ENCODE peak calls at places on chromosomes 2 and 18, in six cellular contexts. R is activated CD8-positive, alpha-beta memory T cell treated with anti-CD3 and anti-CD28 coated beads for 1 hour; D is activated CD4-positive, alpha-beta T cell treated with anti-CD3 and anti-CD28 coated beads, Interleukin-2, amount 50 U/mL, for 1 hour; S is GM20000; H is ACHN; F is T-cell. U is an unnamed sample.

GRCh38 chr2:55165567-55165966 is 66.5 kb downstream of the CLHC1 start:
- DNase-seq in D (no peak), S (no peak), R (no peak), H (peak), F (no peak), U (no peak)

GRCh38 chr2:210203162-210203561 is 22.1 kb downstream of the ACADL start:
- DNase-seq in D (no peak), S (no peak), F (no peak), H (no peak), R (no peak), U (no peak)

GRCh38 chr18:13216732-13217465 is 1.7 kb upstream of the LDLRAD4 start:
- DNase-seq in R (no peak), H (peak), S (peak), F (no peak), D (peak), U (no peak)

GRCh38 chr2:100606740-100607343 is 44.0 kb downstream of the PDCL3 start:
- DNase-seq in F (no peak), S (peak), H (peak), R (no peak), D (peak), U (peak)

GRCh38 chr18:58390399-58390798 is 238.5 kb downstream of the ALPK2 start:
- DNase-seq in S (no peak), D (no peak), R (no peak), H (no peak), F (no peak), U (no peak)

GRCh38 chr2:147463881-147464520 is 380.8 kb upstream of the ACVR2A start:
- DNase-seq in D (no peak), H (peak), S (peak), R (no peak), F (no peak), U (no peak)

GRCh38 chr18:5975111-5975622 is 79.8 kb upstream of the TMEM200C start:
- DNase-seq in R (no peak), D (no peak), F (no peak), S (peak), H (peak), U (peak)

GRCh38 chr2:241876528-241877196 is 7.1 kb downstream of the RTP5 start:
- DNase-seq in H (no peak), R (no peak), S (no peak), D (no peak), F (no peak), U (no peak)

GRCh38 chr2:69087912-69088240 is 74.9 kb downstream of the ANTXR1 start:
- DNase-seq in F (no peak), S (no peak), R (no peak), D (no peak), H (no peak), U (no peak)

GRCh38 chr2:134621939-134622705 is 96.7 kb downstream of the TMEM163 start:
- DNase-seq in H (no peak), S (no peak), F (no peak), D (no peak), R (no peak), U (no peak)

GRCh38 chr2:152475982-152476381 is 141.0 kb downstream of the FMNL2 start:
- DNase-seq in S (no peak), R (no peak), D (no peak), H (no peak), F (no peak), U (no peak)

U was measured in foreskin melanocyte.